ENCODE peak calls at places on chromosomes 1 and 21, in nine cellular contexts. K is astrocyte, P is psoas muscle, X is AG04450, A is heart right ventricle, S is uterus, L is RWPE2, V is ovary, N is endodermal cell. T is an unnamed sample. For H3K27me3, the result is how much of the 10 kb centered on the place peaks cover.

GRCh38 chr1:167683641-167684502 is 37.9 kb upstream of the MPZL1 start:
- DNase-seq in K (peak), P (peak), X (peak), A (peak), S (no peak), L (no peak), V (no peak), N (peak), T (no peak)

GRCh38 chr1:24216254-24216653 is 29.2 kb upstream of the IFNLR1 start:
- DNase-seq in K (no peak), P (no peak), X (no peak), A (no peak), S (peak), L (no peak), V (peak), N (peak), T (no peak)

GRCh38 chr1:233569636-233570035 is 44.3 kb upstream of the KCNK1 start:
- DNase-seq in K (peak), P (no peak), X (no peak), A (no peak), S (no peak), L (no peak), V (no peak), N (no peak), T (no peak)

GRCh38 chr21:28671549-28672195 is 321.0 kb downstream of the LTN1 start:
- DNase-seq in K (no peak), P (no peak), X (no peak), A (no peak), S (no peak), L (no peak), V (no peak), N (no peak), T (no peak)

GRCh38 chr1:44784094-44785026 is 3.6 kb downstream of the BEST4 start:
- DNase-seq in K (no peak), P (no peak), X (no peak), A (no peak), S (peak), L (no peak), V (peak), N (peak), T (no peak)

GRCh38 chr1:5637171-5637570 is 355.1 kb downstream of the NPHP4 start:
- DNase-seq in K (no peak), P (no peak), X (no peak), A (no peak), S (no peak), L (no peak), V (no peak), N (peak), T (no peak)

GRCh38 chr1:116448785-116449385 is 75.8 kb downstream of the ATP1A1 start:
- DNase-seq in K (no peak), P (no peak), X (no peak), A (no peak), S (no peak), L (no peak), V (peak), N (no peak), T (no peak)

GRCh38 chr1:143625886-143626285 is 345.9 kb downstream of the FAM72C start:
- DNase-seq in K (no peak), P (no peak), X (no peak), A (no peak), S (no peak), L (no peak), V (no peak), N (no peak), T (no peak)

GRCh38 chr1:44112486-44112885 is 6.1 kb upstream of the KLF17 start:
- DNase-seq in K (peak), P (no peak), X (no peak), A (no peak), S (no peak), L (no peak), V (no peak), N (no peak), T (no peak)

GRCh38 chr1:218760601-218761570 is 412.8 kb upstream of the LYPLAL1 start:
- DNase-seq in K (peak), P (no peak), X (no peak), A (no peak), S (no peak), L (no peak), V (no peak), N (no peak), T (no peak)

GRCh38 chr1:31583995-31584868 is 7.9 kb downstream of the TINAGL1 start:
- DNase-seq in K (no peak), P (peak), X (no peak), A (peak), S (peak), L (no peak), V (peak), N (peak), T (peak)

GRCh38 chr1:206784471-206784903 is 12.2 kb upstream of the IL10 start:
- DNase-seq in K (no peak), P (no peak), X (no peak), A (no peak), S (no peak), L (no peak), V (no peak), N (no peak), T (no peak)

GRCh38 chr1:60470231-60470630 is 396.7 kb upstream of the C1orf87 start:
- DNase-seq in K (peak), P (no peak), X (no peak), A (no peak), S (no peak), L (no peak), V (no peak), N (no peak), T (no peak)

GRCh38 chr1:46097149-46097472 is 35.3 kb downstream of the PIK3R3 start:
- DNase-seq in K (no peak), P (no peak), X (no peak), A (no peak), S (no peak), L (no peak), V (no peak), N (no peak), T (no peak)

GRCh38 chr1:158506369-158506987 is 34.5 kb downstream of the OR10R2 start:
- DNase-seq in K (no peak), P (no peak), X (no peak), A (peak), S (no peak), L (no peak), V (no peak), N (peak), T (peak)

GRCh38 chr1:230303822-230304221 is 122.3 kb downstream of the PGBD5 start:
- DNase-seq in K (peak), P (no peak), X (no peak), A (no peak), S (no peak), L (no peak), V (no peak), N (no peak), T (no peak)

GRCh38 chr21:42160950-42161225 is 58.1 kb upstream of the ABCG1 start:
- DNase-seq in K (no peak), P (no peak), X (no peak), A (no peak), S (no peak), L (no peak), V (no peak), N (no peak), T (no peak)

GRCh38 chr1:14599787-14600186 is 1.3 kb downstream of the KAZN start:
- DNase-seq in K (no peak), P (no peak), X (no peak), A (no peak), S (no peak), L (no peak), V (no peak), N (no peak), T (no peak)

GRCh38 chr1:201229771-201230635 is 39.4 kb downstream of the IGFN1 start:
- DNase-seq in K (peak), P (no peak), X (no peak), A (no peak), S (no peak), L (no peak), V (no peak), N (peak), T (no peak)

GRCh38 chr1:205066221-205066818 is 17.9 kb downstream of the TMEM81 start:
- DNase-seq in K (no peak), P (peak), X (no peak), A (no peak), S (no peak), L (no peak), V (no peak), N (peak), T (no peak)

GRCh38 chr1:47178020-47178419 is 11.8 kb downstream of the PDZK1IP1 start:
- DNase-seq in K (no peak), P (no peak), X (no peak), A (no peak), S (no peak), L (peak), V (no peak), N (no peak), T (no peak)
- TF ChIP-seq CTCF in K (no peak), P (no peak), X (no peak), A (no peak), S (no peak), L (no peak), V (no peak), N (no peak), T (no peak)

GRCh38 chr1:241849345-241849695 is 1.3 kb downstream of the EXO1 start:
- DNase-seq in K (no peak), P (no peak), X (no peak), A (no peak), S (no peak), L (no peak), V (no peak), N (no peak), T (no peak)
- H3K4me3 ChIP-seq in K (peak), P (no peak), X (peak), A (no peak), S (no peak), L (peak), V (no peak), N (peak), T (no peak)

GRCh38 chr1:12708396-12708795 is 7.5 kb upstream of the AADACL3 start:
- DNase-seq in K (no peak), P (no peak), X (no peak), A (no peak), S (no peak), L (no peak), V (no peak), N (no peak), T (no peak)

GRCh38 chr1:12709696-12710095 is 6.2 kb upstream of the AADACL3 start:
- DNase-seq in K (no peak), P (no peak), X (no peak), A (no peak), S (no peak), L (no peak), V (no peak), N (no peak), T (no peak)

GRCh38 chr1:12708956-12709555 is 6.9 kb upstream of the AADACL3 start:
- DNase-seq in K (no peak), P (no peak), X (no peak), A (no peak), S (no peak), L (no peak), V (no peak), N (no peak), T (no peak)

GRCh38 chr1:12706061-12706460 is 9.8 kb upstream of the AADACL3 start:
- DNase-seq in K (no peak), P (no peak), X (no peak), A (no peak), S (no peak), L (no peak), V (no peak), N (no peak), T (no peak)

DNA sequence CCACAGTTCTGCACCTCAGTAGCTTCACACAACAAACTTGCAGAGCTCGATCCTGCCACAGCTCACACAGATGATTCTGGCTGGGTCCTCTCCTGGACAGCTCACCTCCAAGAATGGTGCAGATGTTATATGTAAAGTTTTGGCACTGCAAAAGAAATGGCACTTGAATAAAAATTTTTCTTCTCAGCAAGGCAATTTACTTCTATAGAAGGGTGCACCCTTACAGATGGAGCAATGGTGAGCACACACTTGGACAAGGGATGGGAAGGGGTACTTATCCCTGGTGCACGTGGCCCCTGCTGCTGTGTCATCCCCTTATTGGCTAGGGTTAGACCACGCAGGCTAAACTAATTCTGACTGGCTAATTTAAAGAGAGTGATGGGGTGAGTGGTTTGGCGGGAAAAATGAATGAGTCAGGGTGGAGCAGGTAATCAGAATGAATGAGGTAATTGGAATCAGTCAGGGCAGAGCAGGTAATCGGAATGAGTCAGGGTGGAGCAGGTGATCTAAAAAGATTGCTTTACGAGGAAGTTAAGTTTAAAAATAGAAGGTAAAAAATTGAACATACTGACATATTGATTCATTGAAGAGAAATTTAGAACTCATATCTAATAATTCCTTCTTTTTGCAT is 12.0 kb upstream of the AADACL3 start:
- DNase-seq in K (no peak), P (no peak), X (no peak), A (no peak), S (no peak), L (no peak), V (no peak), N (no peak), T (no peak)
- H3K27me3 ChIP-seq in K (under half), P (under half), X (under half), A (under half), S (under half), L (under half), V (under half), N (under half), T (under half)

GRCh38 chr1:97038410-97038809 is 316.8 kb downstream of the PTBP2 start:
- DNase-seq in K (peak), P (no peak), X (no peak), A (no peak), S (no peak), L (no peak), V (no peak), N (no peak), T (no peak)
- TF ChIP-seq CTCF in K (no peak), P (no peak), X (no peak), A (no peak), S (no peak), L (no peak), V (no peak), N (no peak), T (no peak)

GRCh38 chr1:151144474-151145157 is 1.8 kb downstream of the SEMA6C start:
- DNase-seq in K (no peak), P (no peak), X (no peak), A (no peak), S (no peak), L (no peak), V (peak), N (no peak), T (peak)
- H3K4me3 ChIP-seq in K (no peak), P (peak), X (no peak), A (no peak), S (peak), L (no peak), V (peak), N (peak), T (peak)

DNA sequence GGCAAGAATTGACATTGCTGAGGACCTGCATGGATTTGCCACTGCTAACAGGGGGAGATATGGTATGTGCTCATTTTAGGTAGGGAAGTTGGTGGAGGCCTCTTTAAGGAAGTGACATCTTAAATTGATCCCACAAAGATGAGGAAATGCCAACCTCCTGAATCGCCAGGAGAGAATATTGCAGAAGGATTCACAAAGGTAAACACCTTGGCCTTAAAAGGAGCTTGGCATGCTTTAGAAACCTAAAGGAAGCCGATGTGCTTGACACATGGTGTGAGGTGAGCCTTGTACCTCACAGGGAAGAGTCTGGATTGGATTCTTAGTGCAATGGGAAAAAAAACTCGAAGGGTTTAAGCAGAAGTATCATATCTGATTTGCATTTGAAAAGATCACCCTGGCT is 470.5 kb upstream of the DAB1 start:
- DNase-seq in K (no peak), P (no peak), X (no peak), A (no peak), S (no peak), L (no peak), V (no peak), N (no peak), T (no peak)
- H3K27me3 ChIP-seq in K (under half), P (under half), X (under half), A (under half), S (under half), L (under half), V (under half), N (under half), T (under half)

T was measured in heart left ventricle.